ENCODE peak calls at places on chromosomes 6 and 20, in nine cellular contexts. P, T, S, F, Q, U, B, H and E are unnamed samples.

GRCh38 chr6:10585232-10585887 is 64.2 kb downstream of the GCNT2 start:
- DNase-seq in T (no peak), H (no peak), Q (no peak), P (peak), B (no peak), F (no peak), U (no peak), S (no peak), E (no peak)

GRCh38 chr6:139577991-139578604 is 203.7 kb upstream of the CITED2 start:
- DNase-seq in P (no peak), H (peak), B (no peak), T (no peak), S (no peak), U (no peak), Q (peak), F (no peak), E (no peak)

GRCh38 chr6:81237226-81237625 is 515.3 kb downstream of the TENT5A start:
- DNase-seq in T (no peak), P (no peak), B (no peak), H (no peak), Q (peak), F (no peak), U (no peak), S (no peak), E (no peak)

GRCh38 chr6:1525364-1526038 is 84.2 kb upstream of the FOXC1 start:
- DNase-seq in T (no peak), U (no peak), P (no peak), S (no peak), B (no peak), Q (no peak), H (no peak), F (peak), E (peak)

GRCh38 chr6:151239603-151240035 is at the start of gene AKAP12:
- DNase-seq in F (peak), Q (peak), B (no peak), P (no peak), H (no peak), S (no peak), T (peak), U (peak), E (peak)

GRCh38 chr20:50992733-50993457 is 30.0 kb downstream of the KCNG1 start:
- DNase-seq in H (peak), T (no peak), S (no peak), F (no peak), U (peak), P (peak), B (peak), Q (peak), E (no peak)

GRCh38 chr20:46221271-46221670 is 87.0 kb downstream of the CDH22 start:
- DNase-seq in T (no peak), P (no peak), U (no peak), F (peak), B (no peak), Q (no peak), H (no peak), S (no peak), E (peak)

GRCh38 chr20:19713851-19714716 is 44.0 kb upstream of the RIN2 start:
- DNase-seq in H (no peak), P (no peak), Q (no peak), U (no peak), T (no peak), B (no peak), F (no peak), S (no peak), E (no peak)

GRCh38 chr6:138677538-138677937 is 96.0 kb upstream of the CCDC28A start:
- DNase-seq in T (no peak), S (no peak), U (no peak), P (no peak), B (no peak), F (no peak), H (no peak), Q (no peak), E (no peak)

GRCh38 chr6:41257369-41258195 is 28.9 kb downstream of the TREM1 start:
- DNase-seq in U (no peak), F (no peak), H (no peak), T (no peak), S (no peak), P (no peak), B (no peak), Q (no peak), E (no peak)

GRCh38 chr6:156774872-156775405 is 2.2 kb upstream of the ARID1B start:
- DNase-seq in U (no peak), Q (peak), H (no peak), B (no peak), T (no peak), F (no peak), P (peak), S (no peak), E (no peak)

GRCh38 chr6:3913077-3913957 is 64.1 kb downstream of the FAM50B start:
- DNase-seq in U (peak), B (peak), T (peak), Q (peak), P (peak), H (peak), F (no peak), S (peak), E (no peak)

GRCh38 chr6:321158-321438 is 28.8 kb downstream of the DUSP22 start:
- DNase-seq in H (peak), U (no peak), F (peak), T (no peak), P (no peak), B (no peak), Q (no peak), S (no peak), E (no peak)

GRCh38 chr6:151387581-151387980 is 3.8 kb downstream of the ZBTB2 start:
- DNase-seq in F (no peak), B (no peak), T (no peak), H (no peak), S (no peak), U (no peak), Q (peak), P (no peak), E (no peak)

GRCh38 chr20:63133481-63134091 is 82.3 kb downstream of the YTHDF1 start:
- DNase-seq in P (peak), S (no peak), U (no peak), H (no peak), F (peak), B (no peak), T (no peak), Q (no peak), E (no peak)

GRCh38 chr6:142568857-142569597 is 267.2 kb downstream of the ADGRG6 start:
- DNase-seq in P (no peak), H (peak), T (no peak), U (no peak), F (no peak), S (no peak), B (no peak), Q (peak), E (no peak)

GRCh38 chr6:67914419-67914818 is 720.7 kb upstream of the ADGRB3 start:
- DNase-seq in U (no peak), P (no peak), S (no peak), F (no peak), Q (no peak), T (no peak), B (no peak), H (no peak), E (no peak)

GRCh38 chr20:13552061-13552460 is 86.7 kb downstream of the TASP1 start:
- DNase-seq in T (no peak), F (no peak), S (no peak), B (peak), U (no peak), H (no peak), Q (peak), P (no peak), E (no peak)

GRCh38 chr6:29016559-29017427 is 11.7 kb upstream of the ZNF311 start:
- DNase-seq in T (peak), Q (peak), B (peak), S (peak), F (peak), U (peak), H (peak), P (peak), E (no peak)

GRCh38 chr6:75326557-75327258 is 42.1 kb upstream of the TMEM30A start:
- DNase-seq in Q (peak), U (no peak), B (peak), T (no peak), S (no peak), H (no peak), F (no peak), P (no peak), E (no peak)

GRCh38 chr6:157761331-157761921 is 61.6 kb upstream of the SNX9 start:
- DNase-seq in Q (peak), P (no peak), H (no peak), S (no peak), F (no peak), U (no peak), T (no peak), B (no peak), E (no peak)

GRCh38 chr20:38878798-38879197 is 47.4 kb upstream of the FAM83D start:
- DNase-seq in H (no peak), U (no peak), P (peak), T (no peak), B (no peak), F (no peak), Q (peak), S (no peak), E (no peak)
- H3K27ac ChIP-seq in H (no peak), U (no peak), P (no peak), T (no peak), B (no peak), F (peak), Q (no peak), S (no peak), E (no peak)

GRCh38 chr20:41316009-41316408 is 1.5 kb downstream of the ZHX3 start:
- DNase-seq in T (no peak), B (no peak), H (no peak), Q (peak), S (no peak), F (no peak), P (no peak), U (no peak), E (no peak)

GRCh38 chr20:41321003-41321402 is 3.5 kb upstream of the ZHX3 start:
- DNase-seq in P (no peak), F (no peak), T (no peak), U (no peak), H (no peak), S (no peak), Q (no peak), B (no peak), E (no peak)

GRCh38 chr20:41316602-41317535 is 662 bp downstream of the ZHX3 start:
- DNase-seq in S (peak), P (peak), H (peak), U (peak), F (peak), B (peak), Q (peak), T (peak), E (peak)

GRCh38 chr20:41318271-41318649 is 729 bp upstream of the ZHX3 start:
- DNase-seq in T (no peak), S (no peak), P (no peak), F (no peak), B (no peak), U (no peak), Q (no peak), H (no peak), E (no peak)

DNA sequence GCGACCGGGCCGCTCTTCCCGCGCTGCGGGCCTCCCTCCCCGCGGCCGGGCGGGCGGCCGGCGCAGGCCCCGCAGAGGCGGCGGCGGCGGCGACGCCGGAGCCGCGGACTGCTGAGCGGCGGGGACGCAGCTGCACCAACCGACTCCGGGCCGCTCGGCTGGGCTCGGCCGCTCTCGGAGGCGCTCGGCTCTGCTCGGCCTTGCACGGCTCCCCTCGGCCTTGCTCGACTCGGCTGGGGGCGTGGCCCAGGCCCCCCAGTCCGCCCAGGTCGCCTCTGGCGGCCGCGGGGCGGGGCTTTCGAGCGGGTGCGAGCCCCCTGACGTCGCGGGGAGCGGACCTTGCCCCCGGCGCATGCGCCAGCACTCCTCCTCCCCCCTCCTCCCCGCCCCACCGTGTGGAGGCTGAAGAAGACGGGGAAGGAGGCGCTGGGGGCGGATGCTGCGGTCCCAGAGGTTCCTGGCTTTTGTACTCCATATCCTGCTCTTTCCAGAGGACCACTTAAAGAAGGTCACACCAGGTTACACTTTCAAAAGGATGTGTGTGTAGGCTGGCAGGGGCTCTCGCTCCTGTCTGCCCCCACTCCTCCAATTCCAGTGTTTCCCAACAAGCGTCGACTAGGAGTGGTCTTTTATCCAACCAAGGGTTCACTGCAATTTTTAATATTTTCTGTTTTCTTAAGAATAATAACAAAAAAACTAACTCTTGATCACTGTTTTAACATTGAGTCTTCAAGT is at the start of gene ZHX3:
- DNase-seq in Q (peak), P (peak), H (peak), F (peak), U (peak), T (peak), S (peak), B (peak), E (peak)
- H3K27ac ChIP-seq in Q (peak), P (peak), H (peak), F (peak), U (no peak), T (peak), S (peak), B (peak), E (peak)

GRCh38 chr20:53901064-53901463 is 169.3 kb downstream of the BCAS1 start:
- DNase-seq in U (no peak), S (no peak), H (peak), Q (peak), T (no peak), P (no peak), F (no peak), B (peak), E (no peak)
- H3K27ac ChIP-seq in U (no peak), S (peak), H (peak), Q (peak), T (peak), P (no peak), F (peak), B (peak), E (peak)

GRCh38 chr6:72554203-72554564 is 67.7 kb upstream of the KCNQ5 start:
- DNase-seq in Q (peak), B (no peak), S (no peak), U (no peak), H (no peak), T (no peak), P (no peak), F (no peak), E (no peak)

GRCh38 chr6:72553531-72554202 is 68.2 kb upstream of the KCNQ5 start:
- DNase-seq in U (no peak), F (no peak), S (no peak), T (no peak), B (peak), H (no peak), P (no peak), Q (peak), E (no peak)

GRCh38 chr6:72551470-72551869 is 70.4 kb upstream of the KCNQ5 start:
- DNase-seq in B (no peak), S (no peak), H (no peak), F (no peak), P (no peak), T (no peak), Q (no peak), U (no peak), E (no peak)

GRCh38 chr6:72552938-72553337 is 68.9 kb upstream of the KCNQ5 start:
- DNase-seq in U (no peak), P (no peak), T (no peak), F (no peak), Q (peak), B (no peak), S (no peak), H (no peak), E (no peak)

GRCh38 chr6:72554761-72555221 is 67.1 kb upstream of the KCNQ5 start:
- DNase-seq in S (no peak), U (no peak), P (no peak), F (no peak), B (no peak), H (no peak), T (no peak), Q (peak), E (no peak)
- H3K27ac ChIP-seq in S (no peak), U (no peak), P (no peak), F (no peak), B (peak), H (no peak), T (no peak), Q (peak), E (no peak)

DNA sequence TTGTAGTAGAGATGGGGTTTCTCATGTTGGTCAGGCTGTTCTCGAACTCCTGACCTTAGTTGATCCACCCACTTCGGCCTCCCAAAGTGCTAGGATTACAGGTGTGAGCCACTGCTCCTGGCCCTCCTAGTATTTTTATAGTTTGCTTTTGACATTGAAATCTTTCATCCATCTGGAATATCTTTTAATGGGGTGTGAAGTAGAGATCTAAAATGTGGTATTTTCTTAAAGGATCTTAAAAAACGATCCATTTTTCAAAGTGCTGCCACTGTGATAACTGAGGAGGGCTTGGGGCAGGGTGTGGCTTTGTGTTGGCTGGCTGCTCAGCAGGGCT is 23.1 kb downstream of the CDS2 start:
- DNase-seq in S (no peak), U (no peak), P (no peak), B (no peak), T (no peak), Q (no peak), F (no peak), H (no peak), E (no peak)
- H3K27ac ChIP-seq in S (peak), U (no peak), P (no peak), B (no peak), T (no peak), Q (no peak), F (peak), H (peak), E (no peak)

DNA sequence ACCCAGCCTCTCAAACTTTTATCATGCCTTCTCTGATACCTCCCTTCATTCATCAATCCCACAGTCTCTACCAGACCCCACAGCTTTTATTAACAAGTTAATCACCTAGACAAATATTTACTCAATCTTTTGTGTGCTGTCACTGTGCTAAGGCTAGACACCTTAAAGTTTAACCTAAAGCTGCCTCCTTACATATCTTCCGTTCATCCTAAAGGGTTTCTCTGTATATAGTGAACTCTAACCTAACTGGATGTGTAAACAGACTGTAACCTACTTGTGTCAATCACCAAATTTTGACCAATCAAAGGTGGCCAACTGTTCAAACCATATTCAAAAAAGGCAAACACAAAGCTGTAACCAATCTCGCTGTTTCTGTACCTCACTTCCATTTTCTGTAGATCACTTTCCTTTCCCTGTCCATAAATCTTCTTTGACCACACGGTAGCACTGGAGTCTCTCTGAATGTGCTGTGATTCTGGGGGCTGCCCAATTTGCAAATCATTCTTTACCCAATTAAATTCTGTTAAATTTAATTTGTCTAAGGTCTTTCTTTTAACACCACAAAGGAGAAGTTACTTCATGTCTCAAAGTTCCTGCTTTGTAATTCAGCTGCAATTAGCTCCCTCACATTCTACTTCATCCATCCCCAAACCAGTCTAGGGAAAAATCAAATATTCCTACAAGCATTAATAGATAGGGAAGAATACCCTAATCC is 72.5 kb downstream of the ARHGAP18 start:
- DNase-seq in P (no peak), H (no peak), S (no peak), B (no peak), Q (no peak), T (no peak), U (no peak), F (no peak), E (no peak)
- H3K27ac ChIP-seq in P (no peak), H (no peak), S (no peak), B (peak), Q (no peak), T (no peak), U (no peak), F (no peak), E (no peak)

DNA sequence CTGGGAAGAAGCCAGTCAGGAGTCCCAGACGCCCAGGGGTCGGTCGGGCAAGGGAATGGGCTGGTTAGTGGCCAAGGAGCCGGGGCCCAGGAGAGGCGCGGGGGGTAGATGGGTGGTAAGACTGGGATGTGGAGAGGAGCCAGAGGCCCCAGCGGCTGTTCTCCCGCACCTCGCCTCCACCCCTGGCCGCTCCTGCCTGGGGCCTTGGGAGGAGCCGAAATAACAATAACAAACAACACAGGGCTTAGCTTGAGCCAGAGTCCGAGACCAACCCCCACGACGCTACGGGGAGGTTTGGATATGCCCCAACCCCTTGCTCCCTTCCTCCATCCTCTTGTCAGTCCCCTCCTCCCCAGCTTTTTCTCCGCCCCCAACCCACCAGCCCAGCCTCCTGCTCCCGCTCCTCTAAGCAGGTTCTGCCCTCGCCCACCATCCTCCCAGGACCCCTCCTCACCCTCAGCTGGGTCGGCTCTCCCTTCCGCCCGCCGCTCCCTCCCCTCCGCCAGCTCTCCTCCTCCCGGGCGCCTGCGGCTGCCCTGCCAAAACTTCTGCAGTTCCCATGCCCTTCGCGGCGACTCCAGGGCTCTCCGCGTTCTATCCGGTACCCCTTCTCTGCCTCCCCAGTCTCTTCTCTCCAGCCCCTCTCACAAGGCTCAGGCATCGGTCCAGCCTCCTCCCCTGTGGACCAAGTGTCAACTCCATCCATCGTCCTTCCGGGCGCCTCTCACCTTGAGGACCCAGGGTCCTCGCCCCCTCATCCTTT is 1.1 kb downstream of the RNF39 start:
- DNase-seq in H (no peak), F (no peak), T (no peak), S (peak), B (no peak), Q (peak), U (peak), P (peak), E (no peak)
- H3K27ac ChIP-seq in H (peak), F (no peak), T (no peak), S (peak), B (no peak), Q (no peak), U (no peak), P (no peak), E (no peak)